ENCODE peak calls at places on chromosomes 12 and 14, in eight cellular contexts. T is endothelial cell, W is colonic mucosa, Y is tibial nerve, X is fibroblast of the aortic adventitia, J is AG04450, H is ovary, V is AG09319. O is an unnamed sample.

GRCh38 chr12:54725233-54725843 is 77.2 kb upstream of the DCD start:
- DNase-seq in H (no peak), T (peak), X (peak), Y (no peak), V (no peak), J (no peak), W (no peak), O (no peak)

GRCh38 chr12:94560416-94561221 is 89.7 kb downstream of the TMCC3 start:
- DNase-seq in Y (no peak), J (no peak), V (no peak), W (peak), T (no peak), H (no peak), X (no peak), O (no peak)

GRCh38 chr14:69199786-69200185 is 8.5 kb downstream of the EXD2 start:
- DNase-seq in W (no peak), J (no peak), T (no peak), V (no peak), X (no peak), Y (no peak), H (no peak), O (no peak)

GRCh38 chr12:51976376-51977160 is 25.1 kb downstream of the ACVR1B start:
- DNase-seq in T (no peak), H (no peak), Y (no peak), V (no peak), W (no peak), J (no peak), X (peak), O (no peak)

GRCh38 chr14:56244138-56244789 is 126.1 kb downstream of the PELI2 start:
- DNase-seq in V (peak), X (peak), Y (no peak), J (peak), W (no peak), T (no peak), H (no peak), O (peak)

GRCh38 chr12:44159211-44159610 is 323.3 kb downstream of the TMEM117 start:
- DNase-seq in V (no peak), T (no peak), Y (no peak), X (no peak), J (no peak), H (no peak), W (no peak), O (no peak)

GRCh38 chr14:99244960-99245340 is 27.0 kb downstream of the BCL11B start:
- DNase-seq in V (no peak), T (no peak), H (no peak), Y (no peak), X (no peak), J (no peak), W (no peak), O (no peak)

GRCh38 chr12:18222699-18223098 is 38.6 kb upstream of the PIK3C2G start:
- DNase-seq in V (no peak), T (no peak), Y (no peak), W (no peak), H (no peak), X (no peak), J (no peak), O (no peak)

GRCh38 chr12:119932921-119933320 is 55.8 kb upstream of the CIT start:
- DNase-seq in Y (no peak), W (no peak), T (no peak), V (no peak), H (no peak), X (no peak), J (no peak), O (no peak)

GRCh38 chr12:119925269-119925668 is 48.1 kb upstream of the CIT start:
- DNase-seq in W (no peak), Y (no peak), J (no peak), X (no peak), V (no peak), H (no peak), T (no peak), O (no peak)

GRCh38 chr12:119931402-119931801 is 54.3 kb upstream of the CIT start:
- DNase-seq in J (no peak), T (no peak), X (no peak), W (no peak), Y (no peak), V (no peak), H (no peak), O (no peak)

DNA sequence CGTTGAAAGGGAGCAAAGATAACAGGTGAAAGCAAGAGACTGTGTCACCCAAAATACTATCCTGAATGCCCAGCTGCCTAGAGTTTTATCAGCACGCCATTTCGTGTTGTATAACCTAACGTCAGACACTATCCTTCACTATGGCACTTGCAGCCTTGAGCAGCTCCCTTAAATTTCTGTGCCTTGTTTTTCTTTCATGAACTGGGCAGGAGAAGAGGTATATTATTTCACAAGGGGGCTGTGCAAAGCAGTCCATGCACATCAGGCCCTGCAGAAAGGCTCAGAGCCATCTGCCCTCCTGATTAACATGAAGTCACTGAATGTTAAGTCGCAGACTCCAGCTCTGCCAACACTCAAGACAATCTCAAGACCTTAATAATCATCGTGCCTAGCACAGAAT is 52.9 kb upstream of the CIT start:
- DNase-seq in X (no peak), H (no peak), W (no peak), T (no peak), V (no peak), Y (no peak), J (no peak), O (no peak)
- TF ChIP-seq CTCF in X (no peak), H (no peak), W (no peak), T (no peak), V (no peak), Y (no peak), J (no peak), O (no peak)

DNA sequence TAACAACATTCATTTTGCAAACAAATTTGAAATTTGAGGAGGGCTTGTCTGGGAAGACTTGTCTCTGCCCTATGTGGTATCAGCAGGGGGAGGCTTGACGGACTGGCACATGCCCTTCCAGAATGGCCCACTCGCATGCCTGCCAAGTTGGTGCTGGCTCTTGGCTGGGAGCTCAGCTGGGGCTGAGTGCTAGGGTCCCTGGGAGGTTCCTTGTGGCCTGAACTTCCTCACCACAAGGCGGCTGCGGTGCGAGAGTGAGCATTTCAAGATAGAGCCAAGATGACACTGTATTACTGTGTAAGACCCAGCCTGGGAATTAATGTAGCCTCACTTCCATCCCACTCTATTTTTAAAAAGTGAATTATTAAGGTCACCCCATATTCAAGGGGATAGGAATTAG is 271.6 kb upstream of the PLEKHG7 start:
- DNase-seq in Y (no peak), X (no peak), V (no peak), J (no peak), W (no peak), T (no peak), H (no peak), O (no peak)
- TF ChIP-seq CTCF in Y (no peak), X (no peak), V (no peak), J (no peak), W (no peak), T (no peak), H (no peak), O (no peak)

DNA sequence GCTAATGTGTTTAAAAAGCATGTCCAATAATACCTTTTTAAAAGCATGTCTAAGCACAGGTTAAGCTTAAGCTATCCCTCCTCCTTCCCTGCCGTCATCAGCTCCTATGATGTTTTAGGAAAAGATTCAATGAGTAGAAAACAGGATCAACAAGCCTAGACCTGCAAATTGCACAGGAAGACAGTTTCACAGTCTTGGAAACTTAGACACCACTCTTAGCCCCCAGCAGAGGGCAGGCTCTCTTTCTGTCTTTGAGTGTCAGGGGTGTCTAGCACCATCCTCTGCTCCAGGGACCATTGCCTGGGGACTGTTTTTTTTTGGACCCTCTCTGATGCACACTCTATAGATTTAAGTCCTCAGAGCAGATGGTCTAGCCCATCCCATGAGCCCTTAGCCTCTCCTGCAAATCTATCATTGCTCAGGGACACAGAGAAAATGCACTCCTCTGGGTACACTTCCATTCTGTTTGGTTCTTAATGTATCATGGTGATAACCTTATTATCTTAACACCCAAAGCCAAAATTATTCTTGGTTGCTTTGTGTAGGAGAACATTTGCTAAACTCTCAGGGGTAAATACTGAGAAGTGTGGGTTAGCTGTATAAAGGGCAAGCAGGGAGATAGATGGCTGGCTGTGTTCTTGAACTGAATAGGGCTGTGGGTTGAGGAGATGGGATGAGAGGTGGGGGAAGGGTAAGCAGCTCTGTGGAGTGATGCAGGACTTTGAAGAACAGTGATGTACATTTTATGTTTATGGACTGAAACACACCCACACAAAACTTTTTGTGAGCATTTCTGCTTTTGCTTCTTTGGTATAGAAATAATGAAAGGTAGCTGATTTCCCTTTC is 259.9 kb upstream of the DDHD1 start:
- DNase-seq in T (no peak), W (no peak), H (no peak), Y (no peak), X (no peak), V (no peak), J (no peak), O (no peak)
- TF ChIP-seq CTCF in T (peak), W (no peak), H (no peak), Y (no peak), X (peak), V (peak), J (peak), O (peak)

GRCh38 chr14:87868920-87869319 is 124.1 kb downstream of the GALC start:
- DNase-seq in W (no peak), Y (no peak), V (no peak), J (no peak), X (no peak), T (no peak), H (no peak), O (no peak)

GRCh38 chr14:87863047-87863446 is 129.9 kb downstream of the GALC start:
- DNase-seq in V (no peak), W (no peak), X (no peak), J (no peak), H (no peak), Y (no peak), T (no peak), O (no peak)

GRCh38 chr14:87864356-87865230 is 128.4 kb downstream of the GALC start:
- DNase-seq in Y (no peak), H (no peak), T (no peak), X (no peak), J (no peak), V (no peak), W (no peak), O (no peak)

GRCh38 chr14:87869619-87870583 is 123.1 kb downstream of the GALC start:
- DNase-seq in T (no peak), J (peak), Y (no peak), H (no peak), W (no peak), X (peak), V (no peak), O (peak)

GRCh38 chr14:87866116-87866515 is 126.9 kb downstream of the GALC start:
- DNase-seq in W (no peak), J (no peak), T (no peak), X (no peak), H (no peak), Y (no peak), V (no peak), O (no peak)
- TF ChIP-seq CTCF in W (no peak), J (no peak), T (no peak), X (no peak), H (no peak), Y (no peak), V (no peak), O (no peak)

GRCh38 chr14:71166434-71166833 is 259.2 kb downstream of the PCNX1 start:
- DNase-seq in W (peak), V (peak), T (peak), X (peak), J (peak), Y (no peak), H (no peak), O (no peak)
- TF ChIP-seq CTCF in W (peak), V (peak), T (peak), X (peak), J (peak), Y (peak), H (no peak), O (peak)